ENCODE peak calls at places on chromosomes 4 and X, in ten cellular contexts. B is fibroblast of lung, G is GM23338, I is neural progenitor cell, Z is K562, N is keratinocyte, W is H1, K is astrocyte, F is GM23248, E is mammary epithelial cell. A is an unnamed sample.

GRCh38 chr4:144709793-144710525 is 64.0 kb downstream of the HHIP start:
- DNase-seq in B (no peak), K (peak), Z (no peak), I (no peak), G (no peak), F (peak), N (peak), E (peak), W (no peak), A (peak)

GRCh38 chr4:15655223-15656037 is at the start of gene FBXL5:
- DNase-seq in G (peak), K (peak), Z (peak), E (peak), B (peak), I (peak), W (peak), F (peak), N (no peak), A (peak)

GRCh38 chrX:150508461-150509367 is 59.7 kb upstream of the MTM1 start:
- DNase-seq in I (peak), N (no peak), F (peak), E (no peak), Z (no peak), K (no peak), B (peak), W (no peak), G (peak), A (no peak)

GRCh38 chr4:26321326-26322276 is 787 bp downstream of the RBPJ start:
- DNase-seq in K (peak), I (peak), F (peak), Z (peak), N (no peak), E (peak), W (peak), G (peak), B (peak), A (no peak)

GRCh38 chrX:128714425-128714824 is 662.2 kb upstream of the ACTRT1 start:
- DNase-seq in K (no peak), E (no peak), N (no peak), B (no peak), G (no peak), Z (no peak), F (no peak), I (no peak), W (no peak), A (no peak)

GRCh38 chr4:186058253-186058979 is 10.5 kb upstream of the TLR3 start:
- DNase-seq in N (no peak), B (no peak), Z (no peak), F (no peak), W (no peak), I (no peak), E (no peak), K (no peak), G (no peak), A (no peak)

GRCh38 chr4:183935355-183936005 is 30.4 kb downstream of the STOX2 start:
- DNase-seq in I (no peak), N (no peak), W (no peak), K (no peak), G (peak), B (no peak), F (no peak), E (no peak), Z (no peak), A (no peak)

GRCh38 chr4:162497564-162498167 is 333.9 kb upstream of the FSTL5 start:
- DNase-seq in G (peak), N (no peak), B (peak), Z (peak), I (peak), F (peak), K (peak), E (peak), W (no peak), A (peak)

GRCh38 chr4:54659213-54660144 is 1.7 kb downstream of the KIT start:
- DNase-seq in E (no peak), F (no peak), G (peak), I (peak), B (peak), Z (peak), N (no peak), K (no peak), W (peak), A (no peak)

GRCh38 chr4:73311428-73311827 is 52.8 kb upstream of the ANKRD17 start:
- DNase-seq in E (peak), I (no peak), Z (no peak), K (peak), F (peak), N (no peak), W (no peak), B (peak), G (peak), A (peak)

GRCh38 chrX:23901805-23902204 is 5.9 kb downstream of the APOO start:
- DNase-seq in N (peak), I (peak), E (peak), B (peak), F (peak), W (no peak), G (peak), K (peak), Z (peak), A (peak)

GRCh38 chr4:136687118-136687517 is 845.2 kb downstream of the PCDH18 start:
- DNase-seq in B (no peak), F (no peak), I (peak), W (peak), Z (no peak), N (no peak), G (peak), K (no peak), E (no peak), A (no peak)

GRCh38 chr4:166941629-166942028 is 292.7 kb downstream of the SPOCK3 start:
- DNase-seq in I (no peak), E (peak), Z (no peak), G (no peak), N (no peak), B (no peak), F (no peak), K (peak), W (no peak), A (peak)

GRCh38 chrX:133045986-133046385 is 50.9 kb downstream of the USP26 start:
- DNase-seq in B (peak), E (peak), W (no peak), G (peak), I (peak), Z (no peak), K (peak), N (no peak), F (peak), A (peak)

GRCh38 chr4:55612341-55612740 is 20.3 kb upstream of the PDCL2 start:
- DNase-seq in W (no peak), E (peak), K (no peak), I (no peak), B (no peak), Z (no peak), N (no peak), G (no peak), F (no peak), A (no peak)

GRCh38 chr4:151529187-151529586 is 120.2 kb downstream of the FHIP1A start:
- DNase-seq in K (no peak), B (no peak), E (no peak), Z (no peak), G (no peak), N (no peak), W (no peak), I (no peak), F (no peak), A (no peak)

GRCh38 chrX:131747173-131747572 is 203.3 kb downstream of the OR13H1 start:
- DNase-seq in I (no peak), N (no peak), B (no peak), K (peak), E (peak), W (no peak), Z (no peak), G (no peak), F (no peak), A (peak)

GRCh38 chrX:111928457-111928856 is 52.5 kb downstream of the TRPC5OS start:
- DNase-seq in I (peak), F (no peak), B (no peak), E (no peak), K (no peak), G (no peak), W (no peak), N (no peak), Z (no peak), A (no peak)

GRCh38 chr4:87975466-87975865 is at the start of gene SPP1:
- DNase-seq in G (peak), F (peak), I (peak), W (no peak), K (peak), N (no peak), E (peak), B (no peak), Z (no peak), A (no peak)

GRCh38 chr4:138851626-138852443 is 163.7 kb upstream of the NOCT start:
- DNase-seq in E (peak), F (peak), Z (no peak), I (peak), K (peak), G (peak), W (no peak), N (no peak), B (no peak), A (no peak)

GRCh38 chr4:88251914-88252313 is 32.4 kb downstream of the PPM1K start:
- DNase-seq in I (no peak), Z (no peak), E (no peak), N (no peak), G (peak), F (no peak), B (no peak), K (no peak), W (no peak), A (no peak)

GRCh38 chr4:103996637-103997036 is 276.9 kb upstream of the TACR3 start:
- DNase-seq in Z (no peak), K (peak), G (peak), N (peak), I (peak), E (peak), B (peak), F (peak), W (no peak), A (peak)

GRCh38 chrX:78024349-78025108 is 55.1 kb upstream of the PGAM4 start:
- DNase-seq in F (peak), B (peak), K (no peak), Z (peak), E (peak), N (peak), G (peak), I (peak), W (peak), A (peak)

GRCh38 chrX:101219840-101220191 is 230 bp downstream of the DRP2 start:
- DNase-seq in G (no peak), N (no peak), Z (no peak), E (no peak), K (peak), F (peak), W (no peak), B (peak), I (peak), A (no peak)

GRCh38 chrX:104877504-104877903 is 311.5 kb downstream of the IL1RAPL2 start:
- DNase-seq in G (no peak), F (no peak), I (no peak), B (no peak), W (no peak), Z (no peak), N (no peak), E (no peak), K (no peak), A (peak)

GRCh38 chr4:169626328-169627282 is 6.2 kb downstream of the CLCN3 start:
- DNase-seq in K (no peak), I (no peak), N (no peak), G (no peak), E (no peak), B (no peak), Z (peak), F (no peak), W (no peak), A (no peak)

GRCh38 chr4:153258750-153259149 is 54.5 kb downstream of the TRIM2 start:
- DNase-seq in F (no peak), K (no peak), I (peak), G (peak), Z (no peak), E (no peak), W (no peak), B (no peak), N (no peak), A (no peak)

GRCh38 chr4:153261431-153261830 is 57.2 kb downstream of the TRIM2 start:
- DNase-seq in B (no peak), K (no peak), E (no peak), Z (no peak), W (no peak), I (no peak), N (no peak), G (no peak), F (peak), A (no peak)

GRCh38 chr4:153259679-153260078 is 55.4 kb downstream of the TRIM2 start:
- DNase-seq in F (no peak), N (no peak), E (no peak), W (no peak), K (no peak), Z (no peak), G (peak), I (no peak), B (no peak), A (no peak)

GRCh38 chr4:153260553-153261306 is 56.5 kb downstream of the TRIM2 start:
- DNase-seq in I (no peak), F (peak), W (no peak), B (peak), K (no peak), G (peak), Z (no peak), E (no peak), N (no peak), A (no peak)

GRCh38 chr4:153260152-153260551 is 55.9 kb downstream of the TRIM2 start:
- DNase-seq in N (no peak), G (peak), Z (no peak), I (peak), B (no peak), W (no peak), F (peak), E (no peak), K (no peak), A (no peak)
- H3K27ac ChIP-seq in N (no peak), G (peak), Z (no peak), I (peak), B (no peak), W (peak), F (peak), E (no peak), K (no peak), A (no peak)

DNA sequence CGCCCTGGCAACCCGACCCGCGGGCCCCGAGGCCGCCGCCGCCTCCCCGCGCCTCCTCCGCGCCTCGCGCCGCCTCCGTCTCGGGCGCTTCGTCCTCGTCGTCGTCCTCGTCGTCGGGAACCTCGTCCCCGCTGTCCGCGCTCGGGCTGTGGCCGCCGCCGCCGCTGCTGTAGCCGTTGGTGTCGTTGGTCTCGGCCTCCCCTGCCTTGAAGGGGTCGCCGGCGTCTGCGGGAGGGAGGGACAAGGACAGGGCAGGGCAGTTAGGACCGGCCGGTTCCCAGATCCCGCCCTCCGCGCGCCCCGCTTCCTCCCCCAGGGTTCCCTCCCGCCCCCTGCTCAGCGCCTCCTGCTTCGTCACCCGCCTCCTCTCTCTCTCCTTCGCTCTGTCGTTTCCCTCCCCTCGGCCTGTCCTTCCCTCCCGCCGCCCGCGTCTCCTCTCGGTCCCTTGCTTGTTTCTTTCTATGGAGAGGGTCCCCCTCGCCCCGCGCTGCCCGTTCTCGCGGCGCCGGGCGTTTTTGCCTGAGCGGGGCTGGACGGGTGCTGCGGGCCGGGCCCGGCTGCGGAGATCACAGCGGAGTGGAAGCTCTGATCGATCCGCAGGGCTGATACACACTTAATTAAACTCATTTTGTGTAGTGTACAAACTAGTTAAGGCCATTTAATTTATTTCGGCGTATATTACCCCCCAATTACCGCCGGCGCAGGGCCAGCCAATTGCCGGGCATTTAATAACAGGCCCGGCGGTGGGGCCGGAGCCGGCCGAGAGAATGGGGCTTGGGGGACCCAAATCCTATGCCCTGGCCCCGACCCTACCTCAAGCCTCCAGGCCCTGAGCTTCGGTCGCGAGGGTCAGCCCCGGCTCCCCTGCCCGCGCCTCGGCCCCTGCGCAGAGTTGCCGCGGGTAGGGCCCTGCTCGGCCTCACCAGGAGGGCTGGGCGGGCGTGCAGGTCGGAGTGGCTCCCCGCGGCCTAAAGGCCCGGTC is 2.4 kb downstream of the NKX1-1 start:
- DNase-seq in B (no peak), N (no peak), W (no peak), Z (no peak), K (no peak), F (peak), I (no peak), G (peak), E (no peak), A (no peak)
- TF ChIP-seq EZH2 in B (peak), N (peak), W (no peak), Z (no peak), K (peak), F (peak), I (peak), G (peak), E (peak), A (no peak)

DNA sequence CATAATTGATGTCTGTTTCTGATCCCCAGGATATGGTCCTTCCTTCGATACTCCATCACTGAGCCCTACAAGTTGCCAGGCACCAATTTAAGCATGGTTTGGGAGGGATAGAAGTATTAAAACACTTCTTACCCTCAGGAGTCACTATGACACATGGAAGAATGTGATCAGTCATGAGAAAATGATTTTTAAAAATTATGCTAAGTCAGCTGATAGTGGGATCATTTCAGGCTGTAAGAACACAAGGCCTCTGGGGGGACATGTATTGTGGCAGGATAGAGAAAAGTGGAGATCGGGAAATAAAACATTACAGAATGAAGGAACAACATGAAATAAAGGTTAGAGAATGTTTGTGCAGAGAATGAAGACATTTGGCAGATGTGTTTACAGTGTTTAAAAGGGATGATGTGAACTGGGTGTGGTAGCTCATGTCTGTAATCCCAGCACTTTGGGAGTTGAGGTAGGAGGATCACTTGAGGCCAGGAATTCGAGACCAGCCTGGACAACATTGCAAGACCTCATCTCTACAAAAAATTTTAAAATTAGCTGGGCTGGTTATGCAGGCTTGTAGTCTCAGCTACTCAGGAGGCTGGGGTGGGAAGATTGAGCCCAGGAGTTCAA is 64.0 kb downstream of the ELOVL6 start:
- DNase-seq in F (peak), K (no peak), E (no peak), G (no peak), Z (no peak), N (no peak), I (no peak), B (no peak), W (no peak), A (no peak)
- H3K4me2 ChIP-seq in F (no peak), K (no peak), E (no peak), G (no peak), Z (no peak), N (no peak), I (no peak), B (no peak), W (no peak), A (no peak)

GRCh38 chr4:155322782-155323181 is 54.0 kb downstream of the MAP9 start:
- DNase-seq in F (no peak), I (no peak), W (no peak), K (no peak), N (no peak), Z (no peak), G (no peak), E (no peak), B (no peak), A (no peak)
- H3K27ac ChIP-seq in F (no peak), I (no peak), W (no peak), K (no peak), N (no peak), Z (no peak), G (no peak), E (no peak), B (no peak), A (no peak)

GRCh38 chrX:154750301-154751120 is at the start of gene GAB3:
- DNase-seq in E (no peak), B (peak), F (peak), Z (no peak), N (no peak), K (no peak), W (peak), I (peak), G (peak), A (peak)
- TF ChIP-seq EZH2 in E (no peak), B (no peak), F (no peak), Z (no peak), N (peak), K (peak), W (peak), I (no peak), G (no peak), A (no peak)

GRCh38 chr4:85510632-85510984 is 35.7 kb downstream of the ARHGAP24 start:
- DNase-seq in Z (no peak), G (no peak), B (no peak), I (no peak), W (no peak), E (no peak), F (no peak), N (no peak), K (no peak), A (no peak)

GRCh38 chr4:85514117-85514516 is 39.2 kb downstream of the ARHGAP24 start:
- DNase-seq in W (no peak), N (no peak), B (no peak), E (no peak), Z (no peak), I (no peak), F (peak), K (no peak), G (no peak), A (no peak)

GRCh38 chr4:85512446-85513205 is 37.7 kb downstream of the ARHGAP24 start:
- DNase-seq in Z (no peak), N (no peak), K (no peak), I (no peak), F (peak), G (no peak), B (peak), W (no peak), E (no peak), A (no peak)

GRCh38 chr4:85508654-85509053 is 33.7 kb downstream of the ARHGAP24 start:
- DNase-seq in G (no peak), I (no peak), Z (no peak), N (no peak), W (no peak), E (no peak), B (no peak), F (no peak), K (no peak), A (no peak)

GRCh38 chr4:85509882-85510631 is 35.1 kb downstream of the ARHGAP24 start:
- DNase-seq in E (no peak), W (no peak), Z (no peak), F (no peak), I (no peak), B (no peak), N (no peak), G (no peak), K (no peak), A (no peak)
- H3K4me2 ChIP-seq in E (no peak), W (no peak), Z (no peak), F (no peak), I (no peak), B (no peak), N (no peak), G (no peak), K (no peak), A (no peak)

GRCh38 chrX:21440911-21441310 is 66.7 kb downstream of the CNKSR2 start:
- DNase-seq in I (no peak), Z (no peak), F (no peak), N (no peak), B (no peak), E (no peak), K (no peak), G (no peak), W (no peak), A (no peak)
- H3K27ac ChIP-seq in I (no peak), Z (no peak), F (no peak), N (no peak), B (no peak), E (no peak), K (no peak), G (no peak), W (no peak), A (no peak)

GRCh38 chr4:182625193-182625592 is 292.0 kb downstream of the DCTD start:
- DNase-seq in F (no peak), W (no peak), Z (no peak), E (no peak), K (no peak), N (no peak), B (no peak), I (no peak), G (no peak), A (no peak)
- TF ChIP-seq EZH2 in F (no peak), W (no peak), Z (no peak), E (no peak), K (no peak), N (no peak), B (no peak), I (no peak), G (no peak), A (no peak)